ENCODE peak calls at places on chromosomes 7 and 10, in four cellular contexts. Y, U, B and T are unnamed samples.

GRCh38 chr10:8712653-8713052 is 658.2 kb downstream of the GATA3 start:
- DNase-seq in B (no peak), U (no peak), Y (no peak), T (no peak)

GRCh38 chr10:52121688-52122087 is 192.4 kb upstream of the DKK1 start:
- DNase-seq in B (no peak), Y (no peak), U (no peak), T (no peak)

GRCh38 chr7:95596183-95597135 is at the start of gene PDK4:
- DNase-seq in U (peak; percentile 76), Y (peak; percentile 51), B (no peak), T (peak; percentile 22)

GRCh38 chr7:127290801-127291361 is 38.1 kb upstream of the GRM8 start:
- DNase-seq in B (no peak), Y (peak; percentile 3), U (no peak), T (peak; percentile 22)

GRCh38 chr10:67520924-67521520 is 175.0 kb downstream of the CTNNA3 start:
- DNase-seq in B (peak; percentile 52), Y (peak; percentile 53), U (peak; percentile 1), T (peak; percentile 60)

GRCh38 chr7:46885167-46885566 is 696.7 kb downstream of the TNS3 start:
- DNase-seq in B (no peak), U (no peak), Y (no peak), T (no peak)

GRCh38 chr7:128166603-128167315 is 74.3 kb upstream of the LEP start:
- DNase-seq in B (no peak), Y (no peak), U (no peak), T (peak; percentile 27)

GRCh38 chr7:133437544-133437943 is 184.7 kb downstream of the EXOC4 start:
- DNase-seq in Y (no peak), U (no peak), B (no peak), T (no peak)

GRCh38 chr10:132458595-132459251 is 61.7 kb downstream of the PWWP2B start:
- DNase-seq in U (no peak), Y (peak; percentile 35), B (peak; percentile 54), T (peak; percentile 18)

GRCh38 chr7:19619122-19619521 is 89.7 kb downstream of the POLR1F start:
- DNase-seq in Y (peak; percentile 41), B (no peak), U (no peak), T (no peak)

GRCh38 chr7:35685781-35686180 is 9.2 kb downstream of the HERPUD2 start:
- DNase-seq in U (no peak), B (no peak), Y (no peak), T (no peak)

GRCh38 chr10:117550042-117550441 is 7.5 kb downstream of the EMX2 start:
- DNase-seq in U (no peak), Y (no peak), B (no peak), T (no peak)

GRCh38 chr10:102603946-102604345 is 40.3 kb upstream of the TRIM8 start:
- DNase-seq in U (no peak), Y (no peak), B (no peak), T (no peak)

GRCh38 chr10:131777921-131778320 is 122.9 kb upstream of the PPP2R2D start:
- DNase-seq in B (no peak), U (no peak), Y (no peak), T (no peak)

GRCh38 chr10:123870260-123870659 is 21.3 kb downstream of the CPXM2 start:
- DNase-seq in B (no peak), U (no peak), Y (no peak), T (no peak)

GRCh38 chr10:89373916-89374711 is 3.7 kb upstream of the IFIT1B start:
- DNase-seq in U (peak; percentile 54), Y (peak; percentile 84), B (no peak), T (peak; percentile 81)

GRCh38 chr7:130156140-130156539 is 49.1 kb downstream of the TMEM209 start:
- DNase-seq in B (no peak), U (no peak), Y (no peak), T (no peak)

GRCh38 chr10:106111241-106111640 is 1053.3 kb downstream of the SORCS1 start:
- DNase-seq in B (no peak), Y (peak; percentile 30), U (no peak), T (peak; percentile 56)

GRCh38 chr10:93876391-93876790 is 17.4 kb upstream of the SLC35G1 start:
- DNase-seq in U (no peak), Y (peak; percentile 68), B (no peak), T (no peak)